ENCODE peak calls at places on chromosomes 6 and 20, in nine cellular contexts. R is GM12891, W is ELF-1, U is NCI-H2081, I is A549, Y is substantia nigra, G is NCI-H1105, M is fibroblast of the aortic adventitia, E is GM20000. L is an unnamed sample.

GRCh38 chr20:46056970-46057855 is 28.2 kb downstream of the SLC12A5 start:
- DNase-seq in G (no peak), Y (no peak), I (no peak), W (peak), E (peak), U (no peak), M (peak), R (no peak), L (peak)

GRCh38 chr6:22025468-22026159 is 271.2 kb downstream of the PRL start:
- DNase-seq in R (peak), E (peak), W (peak), Y (peak), U (no peak), G (no peak), M (peak), I (peak), L (peak)

GRCh38 chr20:25073544-25073943 is 8.4 kb downstream of the VSX1 start:
- DNase-seq in M (no peak), E (no peak), U (no peak), G (no peak), Y (no peak), R (no peak), W (no peak), I (no peak), L (no peak)

GRCh38 chr20:44217342-44218092 is 6.9 kb upstream of the OSER1 start:
- DNase-seq in M (peak), Y (peak), R (no peak), G (peak), E (peak), I (peak), W (peak), U (peak), L (peak)

GRCh38 chr6:165390475-165390874 is 81.1 kb upstream of the C6orf118 start:
- DNase-seq in G (no peak), U (no peak), Y (no peak), R (no peak), W (no peak), E (no peak), M (no peak), I (no peak), L (no peak)

GRCh38 chr20:51014797-51015722 is 7.8 kb downstream of the KCNG1 start:
- DNase-seq in M (peak), U (peak), R (no peak), I (peak), Y (peak), G (peak), E (peak), W (peak), L (peak)

GRCh38 chr20:25081065-25081729 is 744 bp downstream of the VSX1 start:
- DNase-seq in G (no peak), Y (no peak), M (peak), W (peak), U (no peak), R (no peak), E (no peak), I (no peak), L (peak)

GRCh38 chr20:33443006-33443511 is 504 bp downstream of the SNTA1 start:
- DNase-seq in I (peak), Y (no peak), W (no peak), R (peak), U (no peak), G (peak), M (no peak), E (no peak), L (no peak)

GRCh38 chr20:59004493-59004762 is 2.6 kb downstream of the CTSZ start:
- DNase-seq in E (no peak), M (no peak), G (no peak), I (no peak), Y (no peak), W (no peak), R (peak), U (no peak), L (no peak)

GRCh38 chr6:88376759-88377387 is 210.7 kb upstream of the CNR1 start:
- DNase-seq in R (no peak), U (no peak), Y (no peak), M (peak), I (no peak), G (no peak), E (no peak), W (no peak), L (no peak)

GRCh38 chr6:47098570-47098993 is 56.5 kb upstream of the ADGRF1 start:
- DNase-seq in M (peak), I (no peak), U (no peak), W (no peak), G (no peak), Y (no peak), E (no peak), R (no peak), L (peak)

GRCh38 chr6:53770690-53771320 is 24.0 kb upstream of the LRRC1 start:
- DNase-seq in R (no peak), I (no peak), W (no peak), Y (no peak), G (peak), E (no peak), U (no peak), M (peak), L (no peak)

GRCh38 chr20:61903575-61904340 is 161.9 kb downstream of the TAF4 start:
- DNase-seq in G (no peak), M (no peak), W (peak), U (no peak), Y (no peak), E (no peak), I (no peak), R (no peak), L (no peak)

GRCh38 chr6:42017021-42017643 is 33.2 kb upstream of the TAF8 start:
- DNase-seq in R (peak), G (no peak), W (peak), E (peak), I (peak), M (peak), Y (no peak), U (no peak), L (peak)

GRCh38 chr20:641516-641913 is 11.5 kb downstream of the SRXN1 start:
- DNase-seq in Y (no peak), M (no peak), R (no peak), G (no peak), W (no peak), I (peak), U (no peak), E (no peak), L (no peak)

GRCh38 chr20:52913650-52914387 is 58.3 kb upstream of the TSHZ2 start:
- DNase-seq in W (no peak), E (no peak), G (no peak), I (no peak), M (no peak), U (no peak), Y (no peak), R (no peak), L (no peak)

GRCh38 chr6:167045828-167046580 is 46.8 kb downstream of the CEP43 start:
- DNase-seq in Y (no peak), I (peak), U (no peak), G (no peak), M (no peak), E (no peak), W (no peak), R (no peak), L (no peak)